ENCODE peak calls at places on chromosome 5, in seven cellular contexts. H, J, S, Z, E, Q and I are unnamed samples.
A peak's percentile ranks its signal among the peaks of the same experiment; 100 is the strongest.

GRCh38 chr5:75707911-75708509 is 9.2 kb downstream of the POC5 start:
- DNase-seq in J (no peak), E (no peak), S (peak; percentile 45), Z (no peak), Q (no peak), H (no peak), I (no peak)

GRCh38 chr5:79845448-79846197 is 145.4 kb downstream of the MTX3 start:
- DNase-seq in Z (no peak), Q (no peak), J (no peak), H (peak; percentile 70), S (peak; percentile 92), E (no peak), I (no peak)

GRCh38 chr5:142320427-142320732 is 4.4 kb downstream of the SPRY4 start:
- DNase-seq in Z (no peak), Q (no peak), S (peak; percentile 35), H (no peak), E (no peak), J (no peak), I (no peak)

GRCh38 chr5:52861368-52861767 is 73.7 kb downstream of the ITGA1 start:
- DNase-seq in J (no peak), H (no peak), S (no peak), Q (no peak), Z (no peak), E (no peak), I (no peak)

GRCh38 chr5:74212336-74212735 is 428.2 kb downstream of the ENC1 start:
- DNase-seq in Q (no peak), S (peak; percentile 57), Z (no peak), J (no peak), H (no peak), E (peak; percentile 41), I (no peak)

GRCh38 chr5:61575103-61575502 is 243.0 kb downstream of the ZSWIM6 start:
- DNase-seq in E (peak; percentile 83), H (no peak), J (no peak), S (peak; percentile 90), Z (no peak), Q (no peak), I (no peak)

GRCh38 chr5:26569929-26570258 is 468.5 kb downstream of the CDH9 start:
- DNase-seq in S (no peak), Q (no peak), H (no peak), J (no peak), E (no peak), Z (no peak), I (no peak)

GRCh38 chr5:10059611-10060379 is 189.9 kb downstream of the ATPSCKMT start:
- DNase-seq in Q (no peak), E (no peak), Z (no peak), H (no peak), S (no peak), J (peak; percentile 32), I (peak; percentile 46)

GRCh38 chr5:9903806-9904205 is 273.7 kb upstream of the TAS2R1 start:
- DNase-seq in H (no peak), J (no peak), Q (no peak), Z (no peak), S (peak; percentile 89), E (no peak), I (no peak)

GRCh38 chr5:72600401-72600981 is 93.3 kb upstream of the ZNF366 start:
- DNase-seq in J (no peak), H (no peak), Z (no peak), S (peak; percentile 98), E (peak; percentile 66), Q (no peak), I (no peak)

GRCh38 chr5:95686661-95687060 is 3.9 kb upstream of the SPATA9 start:
- DNase-seq in H (no peak), Q (no peak), E (no peak), S (peak; percentile 81), J (no peak), Z (no peak), I (no peak)

GRCh38 chr5:136056771-136057335 is 28.1 kb downstream of the TGFBI start:
- DNase-seq in Z (no peak), Q (no peak), E (no peak), H (no peak), J (no peak), S (no peak), I (no peak)

GRCh38 chr5:130278136-130278535 is 373.9 kb downstream of the CHSY3 start:
- DNase-seq in Z (no peak), J (no peak), E (no peak), S (no peak), H (no peak), Q (no peak), I (no peak)

GRCh38 chr5:14109041-14109747 is 33.9 kb upstream of the TRIO start:
- DNase-seq in J (peak; percentile 76), Z (no peak), E (no peak), Q (peak; percentile 66), H (peak; percentile 56), S (peak; percentile 64), I (no peak)

GRCh38 chr5:43729846-43730478 is 127.0 kb downstream of the NNT start:
- DNase-seq in H (no peak), Z (no peak), J (peak; percentile 30), Q (no peak), E (peak; percentile 15), S (peak; percentile 37), I (no peak)

GRCh38 chr5:32785639-32786216 is 74.6 kb downstream of the NPR3 start:
- DNase-seq in E (peak; percentile 70), J (no peak), Z (no peak), Q (no peak), S (peak; percentile 69), H (no peak), I (no peak)

GRCh38 chr5:67986761-67987160 is 228.8 kb upstream of the PIK3R1 start:
- DNase-seq in J (no peak), E (no peak), Z (no peak), H (no peak), S (no peak), Q (no peak), I (no peak)

GRCh38 chr5:139708877-139709586 is 60.9 kb downstream of the CXXC5 start:
- DNase-seq in S (peak; percentile 90), Z (no peak), J (peak; percentile 73), E (peak; percentile 41), H (no peak), Q (no peak), I (no peak)

GRCh38 chr5:146962801-146963355 is 84.3 kb upstream of the PPP2R2B start:
- DNase-seq in E (no peak), H (no peak), Q (no peak), S (peak; percentile 25), J (no peak), Z (no peak), I (no peak)

GRCh38 chr5:159331099-159331973 is 1.0 kb upstream of the IL12B start:
- DNase-seq in Q (no peak), E (peak; percentile 48), S (peak; percentile 52), Z (peak; percentile 78), H (peak; percentile 80), J (peak; percentile 75), I (peak; percentile 75)

GRCh38 chr5:21199087-21199486 is 1211.1 kb upstream of the CDH18 start:
- DNase-seq in H (no peak), Z (no peak), Q (no peak), E (no peak), J (no peak), S (no peak), I (no peak)

GRCh38 chr5:27434335-27434734 is 395.9 kb upstream of the CDH9 start:
- DNase-seq in Q (no peak), S (no peak), J (no peak), H (no peak), E (no peak), Z (no peak), I (no peak)

GRCh38 chr5:166349036-166349435 is 1942.4 kb upstream of the WWC1 start:
- DNase-seq in Q (no peak), S (no peak), J (no peak), E (no peak), Z (no peak), H (no peak), I (no peak)

GRCh38 chr5:127867006-127867788 is 164.0 kb downstream of the CCDC192 start:
- DNase-seq in Z (no peak), S (no peak), E (no peak), H (no peak), J (no peak), Q (no peak), I (no peak)

GRCh38 chr5:126186210-126186609 is 237.0 kb upstream of the GRAMD2B start:
- DNase-seq in J (no peak), Q (no peak), E (no peak), Z (no peak), H (no peak), S (no peak), I (no peak)

GRCh38 chr5:57681942-57682341 is 199.3 kb upstream of the ACTBL2 start:
- DNase-seq in H (no peak), J (no peak), Z (no peak), Q (no peak), E (no peak), S (no peak), I (no peak)

GRCh38 chr5:65984098-65984885 is 57.9 kb downstream of the ERBIN start:
- DNase-seq in S (no peak), E (no peak), J (no peak), H (no peak), Z (no peak), Q (no peak), I (no peak)

GRCh38 chr5:41459557-41459956 is 50.8 kb downstream of the PLCXD3 start:
- DNase-seq in J (no peak), Q (no peak), S (no peak), E (no peak), Z (no peak), H (no peak), I (no peak)